ENCODE peak calls at places on chromosomes 5 and 9, in eight cellular contexts. R, A, E, V, F, Q, L and H are unnamed samples.

GRCh38 chr5:61649971-61650370 is 317.9 kb downstream of the ZSWIM6 start:
- DNase-seq in R (no peak), A (no peak), E (no peak), V (no peak), F (no peak), Q (no peak), L (no peak), H (no peak)

GRCh38 chr9:113577525-113578261 is 114.2 kb downstream of the RGS3 start:
- DNase-seq in R (peak), A (peak), E (no peak), V (no peak), F (no peak), Q (no peak), L (peak), H (peak)

GRCh38 chr5:139676951-139677367 is 28.8 kb downstream of the CXXC5 start:
- DNase-seq in R (no peak), A (no peak), E (peak), V (no peak), F (no peak), Q (peak), L (peak), H (no peak)

GRCh38 chr5:2270467-2270866 is 387.7 kb upstream of the IRX4 start:
- DNase-seq in R (no peak), A (no peak), E (no peak), V (no peak), F (peak), Q (no peak), L (no peak), H (no peak)

GRCh38 chr9:99549441-99549840 is 272.2 kb upstream of the NR4A3 start:
- DNase-seq in R (no peak), A (no peak), E (no peak), V (peak), F (no peak), Q (no peak), L (no peak), H (no peak)

GRCh38 chr5:150781706-150782614 is 3.4 kb downstream of the SMIM3 start:
- DNase-seq in R (peak), A (peak), E (no peak), V (peak), F (no peak), Q (peak), L (peak), H (no peak)

GRCh38 chr9:23700359-23700758 is 125.7 kb downstream of the ELAVL2 start:
- DNase-seq in R (no peak), A (no peak), E (no peak), V (no peak), F (no peak), Q (no peak), L (no peak), H (no peak)

GRCh38 chr9:123399803-123400378 is 43.9 kb downstream of the CRB2 start:
- DNase-seq in R (no peak), A (no peak), E (no peak), V (no peak), F (peak), Q (no peak), L (peak), H (no peak)

GRCh38 chr9:5838884-5839571 is 6.1 kb upstream of the ERMP1 start:
- DNase-seq in R (no peak), A (peak), E (no peak), V (peak), F (no peak), Q (no peak), L (peak), H (no peak)

GRCh38 chr5:2700876-2701275 is 50.6 kb downstream of the IRX2 start:
- DNase-seq in R (no peak), A (no peak), E (no peak), V (no peak), F (no peak), Q (no peak), L (no peak), H (no peak)

GRCh38 chr9:98085955-98086354 is 29.4 kb downstream of the NANS start:
- DNase-seq in R (no peak), A (no peak), E (no peak), V (no peak), F (peak), Q (no peak), L (peak), H (no peak)

GRCh38 chr5:126446498-126447224 is 23.5 kb downstream of the GRAMD2B start:
- DNase-seq in R (no peak), A (peak), E (no peak), V (peak), F (no peak), Q (no peak), L (peak), H (no peak)

GRCh38 chr5:177346820-177347219 is 4.6 kb downstream of the LMAN2 start:
- DNase-seq in R (no peak), A (no peak), E (no peak), V (peak), F (no peak), Q (no peak), L (no peak), H (no peak)

GRCh38 chr9:129569506-129570449 is 51.1 kb downstream of the C9orf50 start:
- DNase-seq in R (no peak), A (peak), E (no peak), V (peak), F (no peak), Q (no peak), L (peak), H (no peak)

GRCh38 chr5:36414869-36415282 is 113.2 kb upstream of the RANBP3L start:
- DNase-seq in R (no peak), A (peak), E (no peak), V (peak), F (no peak), Q (no peak), L (peak), H (no peak)